ENCODE peak calls at places on chromosomes 2 and 18, in five cellular contexts. O, T, B, U and J are unnamed samples.

GRCh38 chr2:676647-677055 is 555 bp downstream of the TMEM18 start:
- DNase-seq in O (peak; percentile 98), T (peak; percentile 98), U (no peak), B (peak; percentile 98), J (peak; percentile 98)

GRCh38 chr2:190882327-190882766 is 1.7 kb downstream of the GLS start:
- DNase-seq in T (no peak), B (no peak), U (no peak), O (no peak), J (no peak)

GRCh38 chr2:189233527-189233926 is 54.0 kb upstream of the COL5A2 start:
- DNase-seq in T (no peak), U (no peak), B (peak; percentile 58), O (no peak), J (no peak)

GRCh38 chr18:41538751-41539150 is 416.3 kb upstream of the PIK3C3 start:
- DNase-seq in O (no peak), T (no peak), U (no peak), B (no peak), J (no peak)

GRCh38 chr2:235005023-235005422 is 53.2 kb downstream of the SH3BP4 start:
- DNase-seq in O (no peak), U (no peak), B (no peak), T (no peak), J (no peak)

GRCh38 chr2:232675381-232675780 is 21.8 kb upstream of the GIGYF2 start:
- DNase-seq in B (no peak), T (no peak), U (no peak), O (no peak), J (no peak)

GRCh38 chr18:50274044-50274442 is 7.3 kb downstream of the MBD1 start:
- DNase-seq in T (no peak), O (no peak), B (no peak), U (no peak), J (no peak)

GRCh38 chr18:69838620-69839411 is 108.9 kb downstream of the CD226 start:
- DNase-seq in B (no peak), O (peak; percentile 80), U (peak; percentile 59), T (no peak), J (no peak)

GRCh38 chr2:233384017-233384416 is 29.7 kb downstream of the DGKD start:
- DNase-seq in B (no peak), T (no peak), O (peak; percentile 43), U (no peak), J (no peak)

GRCh38 chr2:117936871-117937428 is 76.9 kb downstream of the CCDC93 start:
- DNase-seq in O (peak; percentile 13), U (no peak), B (no peak), T (no peak), J (no peak)

GRCh38 chr2:11129598-11130449 is 25.4 kb upstream of the SLC66A3 start:
- DNase-seq in U (peak; percentile 97), T (peak; percentile 35), B (no peak), O (peak; percentile 90), J (peak; percentile 76)

GRCh38 chr2:23900927-23901322 is 26.0 kb downstream of the ATAD2B start:
- DNase-seq in U (no peak), B (peak; percentile 94), O (no peak), T (peak; percentile 90), J (no peak)

GRCh38 chr2:3041841-3042600 is 335.6 kb downstream of the EIPR1 start:
- DNase-seq in T (no peak), B (no peak), O (no peak), U (no peak), J (no peak)

GRCh38 chr18:12030667-12031066 is 49.4 kb downstream of the IMPA2 start:
- DNase-seq in B (no peak), T (no peak), U (peak; percentile 11), O (no peak), J (no peak)

GRCh38 chr2:24543252-24543651 is 52.2 kb downstream of the NCOA1 start:
- DNase-seq in B (no peak), T (no peak), U (no peak), O (peak; percentile 56), J (no peak)

GRCh38 chr2:121689356-121689755 is 40.1 kb upstream of the CLASP1 start:
- DNase-seq in O (peak; percentile 58), B (peak; percentile 69), T (peak; percentile 90), U (no peak), J (no peak)

GRCh38 chr18:986071-986470 is 81.4 kb downstream of the ADCYAP1 start:
- DNase-seq in O (peak; percentile 25), B (no peak), U (no peak), T (no peak), J (no peak)

GRCh38 chr2:51866361-51866760 is 834.4 kb upstream of the NRXN1 start:
- DNase-seq in B (peak; percentile 85), T (peak; percentile 23), U (no peak), O (no peak), J (no peak)

GRCh38 chr2:17813015-17813741 is 3.1 kb upstream of the MSGN1 start:
- DNase-seq in O (no peak), B (peak; percentile 27), T (peak; percentile 78), U (no peak), J (no peak)

GRCh38 chr2:19775838-19776237 is 125.9 kb downstream of the TTC32 start:
- DNase-seq in B (peak; percentile 69), T (peak; percentile 65), O (no peak), U (no peak), J (no peak)

GRCh38 chr18:5984245-5984644 is 88.9 kb upstream of the TMEM200C start:
- DNase-seq in T (no peak), U (no peak), O (no peak), B (no peak), J (no peak)

GRCh38 chr2:38509322-38509946 is 93.3 kb downstream of the HNRNPLL start:
- DNase-seq in B (peak; percentile 82), T (peak; percentile 46), O (no peak), U (no peak), J (no peak)

GRCh38 chr2:96637385-96638143 is 548 bp downstream of the KANSL3 start:
- DNase-seq in U (peak; percentile 79), T (peak; percentile 91), O (peak; percentile 91), B (peak; percentile 88), J (no peak)

GRCh38 chr2:62787381-62787780 is 81.9 kb downstream of the EHBP1 start:
- DNase-seq in T (peak; percentile 57), U (no peak), O (peak; percentile 25), B (peak; percentile 51), J (peak; percentile 9)

GRCh38 chr2:51722311-51722710 is 690.4 kb upstream of the NRXN1 start:
- DNase-seq in B (peak; percentile 98), O (no peak), T (peak; percentile 89), U (no peak), J (no peak)

GRCh38 chr2:19361325-19361990 is 3.0 kb upstream of the OSR1 start:
- DNase-seq in B (no peak), T (no peak), O (peak; percentile 49), U (peak; percentile 67), J (no peak)

GRCh38 chr2:109690457-109690821 is 76.3 kb downstream of the SOWAHC start:
- DNase-seq in T (no peak), B (no peak), O (peak; percentile 60), U (no peak), J (no peak)

GRCh38 chr18:48488388-48488850 is 50.4 kb upstream of the CTIF start:
- DNase-seq in O (peak; percentile 98), T (peak; percentile 73), B (peak; percentile 93), U (no peak), J (no peak)

GRCh38 chr2:149877913-149878312 is 290.3 kb upstream of the MMADHC start:
- DNase-seq in O (no peak), B (peak; percentile 41), T (no peak), U (no peak), J (no peak)

GRCh38 chr2:88755836-88756235 is 64.4 kb downstream of the RPIA start:
- DNase-seq in T (no peak), U (no peak), O (no peak), B (no peak), J (no peak)
- H3K4me3 ChIP-seq in T (no peak overlapping the region), U (no peak overlapping the region), O (no peak overlapping the region), B (no peak overlapping the region), J (no peak overlapping the region)

GRCh38 chr18:47149457-47150028 is 757 bp downstream of the HDHD2 start:
- DNase-seq in T (no peak), O (peak; percentile 50), B (peak; percentile 2), U (no peak), J (no peak)
- H2BK15ac ChIP-seq in T (peak overlapping the region; percentile 33), O (no peak overlapping the region), B (no peak overlapping the region), U (no peak overlapping the region), J (no peak overlapping the region)

GRCh38 chr2:45570671-45571334 is 40.3 kb downstream of the SRBD1 start:
- DNase-seq in U (no peak), T (peak; percentile 56), O (peak; percentile 39), B (peak; percentile 32), J (no peak)

GRCh38 chr2:45567288-45567963 is 43.6 kb downstream of the SRBD1 start:
- DNase-seq in T (no peak), U (no peak), B (no peak), O (no peak), J (no peak)

GRCh38 chr2:45568935-45569334 is 42.1 kb downstream of the SRBD1 start:
- DNase-seq in B (no peak), T (no peak), O (no peak), U (no peak), J (no peak)

GRCh38 chr2:45571940-45572339 is 39.1 kb downstream of the SRBD1 start:
- DNase-seq in U (no peak), O (no peak), B (no peak), T (no peak), J (no peak)

DNA sequence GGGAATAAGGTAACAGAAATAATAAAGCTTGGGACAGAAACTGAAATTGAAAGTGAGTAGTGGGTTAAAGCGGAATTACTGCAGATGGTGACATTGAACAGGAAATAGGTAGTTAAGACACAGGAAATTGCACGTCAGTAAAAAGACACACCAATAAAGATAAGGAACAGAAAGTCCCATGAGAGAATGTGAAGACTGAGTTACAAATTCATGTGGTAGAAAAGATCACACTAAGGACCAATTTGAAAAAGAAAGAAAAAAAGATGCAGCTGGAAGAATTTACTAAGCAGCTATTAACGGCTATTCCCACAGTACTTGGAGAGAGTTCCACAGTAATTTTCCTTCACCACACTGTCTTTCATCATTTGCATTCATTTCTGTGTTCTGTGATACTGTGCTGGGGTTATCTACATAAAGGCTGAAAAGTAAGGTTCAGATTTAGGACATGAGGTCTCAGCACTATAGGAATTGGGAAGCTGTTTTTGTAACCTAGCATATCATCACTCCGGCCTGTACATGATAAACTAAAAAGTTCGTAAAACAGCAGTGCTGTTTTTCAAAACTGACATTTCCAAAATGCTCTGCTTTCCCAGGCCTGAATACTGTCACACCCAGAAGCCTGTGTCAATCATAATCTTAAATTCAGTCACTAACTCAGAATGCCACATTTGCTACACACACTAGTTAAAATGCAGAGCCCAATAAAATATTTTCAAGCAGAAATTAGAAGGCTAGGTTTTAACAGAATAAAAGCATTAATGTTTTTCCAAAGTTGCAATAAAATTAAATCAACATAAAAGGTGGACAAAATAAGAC is 42.9 kb downstream of the SRBD1 start:
- DNase-seq in T (peak; percentile 90), B (peak; percentile 7), U (no peak), O (peak; percentile 29), J (no peak)
- H3K4me3 ChIP-seq in T (no peak overlapping the region), B (no peak overlapping the region), U (no peak overlapping the region), O (no peak overlapping the region), J (no peak overlapping the region)

GRCh38 chr2:26575836-26576564 is 65.2 kb downstream of the CIB4 start:
- DNase-seq in O (no peak), B (no peak), T (no peak), U (no peak), J (no peak)

GRCh38 chr2:26578581-26578980 is 62.6 kb downstream of the CIB4 start:
- DNase-seq in U (no peak), O (no peak), T (no peak), B (no peak), J (no peak)

GRCh38 chr2:26576565-26577441 is 64.4 kb downstream of the CIB4 start:
- DNase-seq in O (no peak), U (no peak), T (no peak), B (no peak), J (no peak)

GRCh38 chr2:26579025-26579722 is 62.0 kb downstream of the CIB4 start:
- DNase-seq in U (no peak), O (no peak), T (no peak), B (no peak), J (no peak)

GRCh38 chr2:26577442-26578433 is 63.4 kb downstream of the CIB4 start:
- DNase-seq in T (peak; percentile 57), U (peak; percentile 90), B (peak; percentile 49), O (peak; percentile 75), J (peak; percentile 69)
- H2BK15ac ChIP-seq in T (peak overlapping the region; percentile 65), U (peak overlapping the region; percentile 24), B (no peak overlapping the region), O (no peak overlapping the region), J (no peak overlapping the region)